ENCODE peak calls at places on chromosome 15, in ten cellular contexts. P is spleen, O is sigmoid colon, F is psoas muscle, E is choroid plexus epithelial cell, G is suprapubic skin, J is tibial artery, X is heart right ventricle, N is HepG2, Y is GM06990. R is an unnamed sample.

GRCh38 chr15:74608776-74609175 is 6.9 kb upstream of the CLK3 start:
- DNase-seq in E (no peak), O (no peak), J (no peak), X (no peak), F (no peak), N (no peak), G (no peak), P (no peak), Y (no peak), R (no peak)

GRCh38 chr15:42324308-42324707 is 35.0 kb upstream of the CAPN3 start:
- DNase-seq in Y (no peak), O (no peak), G (no peak), F (no peak), E (peak; percentile 62), N (no peak), P (no peak), X (no peak), J (no peak), R (no peak)

GRCh38 chr15:63405683-63406456 is 24.2 kb upstream of the CA12 start:
- DNase-seq in J (no peak), F (no peak), O (no peak), E (no peak), G (no peak), Y (no peak), N (no peak), X (no peak), P (no peak), R (no peak)

GRCh38 chr15:71632571-71633195 is 177.7 kb upstream of the NR2E3 start:
- DNase-seq in X (no peak), Y (no peak), O (no peak), G (no peak), P (no peak), N (no peak), J (no peak), F (no peak), E (no peak), R (no peak)

GRCh38 chr15:29183071-29183831 is 86.4 kb downstream of the NSMCE3 start:
- DNase-seq in G (no peak), E (no peak), X (no peak), N (no peak), P (no peak), O (no peak), F (no peak), J (no peak), Y (peak; percentile 13), R (no peak)

GRCh38 chr15:30033763-30034162 is 49.0 kb upstream of the GOLGA8J start:
- DNase-seq in G (no peak), O (no peak), P (no peak), N (no peak), J (no peak), Y (no peak), X (no peak), E (no peak), F (no peak), R (no peak)

GRCh38 chr15:64780600-64781156 is 5.3 kb upstream of the RBPMS2 start:
- DNase-seq in N (no peak), O (no peak), F (no peak), E (no peak), X (no peak), G (no peak), P (no peak), J (no peak), Y (no peak), R (no peak)

GRCh38 chr15:55969582-55969981 is 23.8 kb downstream of the NEDD4 start:
- DNase-seq in G (no peak), N (no peak), P (no peak), O (no peak), Y (no peak), E (no peak), X (no peak), F (no peak), J (no peak), R (no peak)

GRCh38 chr15:70835415-70835814 is 18.5 kb downstream of the LARP6 start:
- DNase-seq in O (peak; percentile 88), N (no peak), E (no peak), J (peak; percentile 93), X (peak; percentile 79), G (peak; percentile 87), Y (no peak), P (no peak), F (peak; percentile 85), R (no peak)

GRCh38 chr15:78072080-78072892 is 5.2 kb downstream of the TBC1D2B start:
- DNase-seq in X (no peak), N (peak; percentile 56), F (no peak), Y (no peak), J (peak; percentile 11), E (peak; percentile 99), G (no peak), O (peak; percentile 81), P (no peak), R (no peak)

GRCh38 chr15:66139816-66140215 is 113.7 kb downstream of the MEGF11 start:
- DNase-seq in O (no peak), X (no peak), G (no peak), Y (no peak), N (no peak), E (no peak), F (no peak), P (no peak), J (no peak), R (no peak)

GRCh38 chr15:72472907-72473669 is 1.0 kb upstream of the ARIH1 start:
- DNase-seq in G (no peak), X (no peak), F (no peak), N (no peak), O (no peak), E (peak; percentile 69), P (no peak), Y (no peak), J (no peak), R (no peak)

GRCh38 chr15:87224409-87224808 is 1032.1 kb downstream of the NTRK3 start:
- DNase-seq in E (no peak), O (no peak), X (no peak), G (no peak), F (no peak), Y (no peak), J (no peak), P (no peak), N (no peak), R (no peak)

GRCh38 chr15:93252780-93253179 is 163.8 kb upstream of the RGMA start:
- DNase-seq in G (no peak), E (no peak), Y (no peak), F (no peak), X (no peak), O (no peak), N (no peak), P (no peak), J (no peak), R (no peak)
- H3K4me3 ChIP-seq in G (no peak overlapping the region), E (no peak overlapping the region), Y (no peak overlapping the region), F (no peak overlapping the region), X (no peak overlapping the region), O (no peak overlapping the region), N (no peak overlapping the region), P (no peak overlapping the region), J (no peak overlapping the region), R (no peak overlapping the region)

DNA sequence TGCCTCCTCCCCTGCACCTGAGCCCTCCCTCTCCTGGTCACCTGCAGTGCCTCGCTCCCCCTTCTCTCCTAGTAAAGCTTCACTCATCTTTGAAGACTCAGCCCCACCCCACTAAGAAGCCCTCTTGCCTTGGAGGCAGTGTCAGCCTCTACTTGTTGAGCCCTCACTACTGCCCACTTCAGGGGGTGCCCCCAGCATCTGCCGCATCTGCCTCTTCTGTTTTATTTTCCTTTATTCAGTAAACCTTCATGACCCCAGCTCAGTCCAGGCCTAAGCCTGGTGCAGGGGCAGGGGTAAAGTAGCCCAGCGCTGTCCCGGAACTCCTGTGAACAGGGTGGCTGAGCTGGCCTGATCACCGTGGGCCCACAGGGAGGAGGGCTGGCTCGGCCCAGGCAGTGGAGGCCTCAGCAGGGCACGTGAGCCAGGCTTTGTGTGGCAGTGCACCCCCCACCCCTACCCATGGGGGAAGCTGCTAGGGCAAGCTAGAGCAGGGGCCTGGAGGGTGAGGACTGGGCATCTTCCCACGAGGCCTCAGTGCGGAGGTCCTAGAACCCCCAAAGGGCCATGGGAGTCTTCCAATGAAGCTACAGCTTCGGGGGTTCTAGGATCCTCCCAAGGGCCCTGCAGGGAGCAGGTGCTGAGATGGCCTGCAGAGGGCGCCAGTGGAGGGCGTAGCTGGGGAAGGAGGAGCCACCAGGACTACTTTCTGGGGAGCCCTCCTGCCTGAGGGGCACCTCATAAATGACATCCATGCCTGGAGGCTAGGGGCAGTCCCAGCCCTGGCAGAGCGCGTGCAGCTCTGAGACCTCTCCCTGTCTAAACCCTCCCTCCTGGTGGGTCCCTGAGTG is 36.1 kb downstream of the TSPAN3 start:
- DNase-seq in Y (no peak), P (peak; percentile 83), O (peak; percentile 49), G (peak; percentile 73), F (peak; percentile 44), X (peak; percentile 42), E (peak; percentile 39), J (peak; percentile 61), N (no peak), R (no peak)
- TF ChIP-seq CTCF in Y (peak; percentile 85), P (peak; percentile 78), O (peak; percentile 23), G (peak; percentile 69), F (peak; percentile 49), X (peak; percentile 69), E (peak; percentile 81), J (peak; percentile 57), N (peak; percentile 76), R (peak; percentile 62)

DNA sequence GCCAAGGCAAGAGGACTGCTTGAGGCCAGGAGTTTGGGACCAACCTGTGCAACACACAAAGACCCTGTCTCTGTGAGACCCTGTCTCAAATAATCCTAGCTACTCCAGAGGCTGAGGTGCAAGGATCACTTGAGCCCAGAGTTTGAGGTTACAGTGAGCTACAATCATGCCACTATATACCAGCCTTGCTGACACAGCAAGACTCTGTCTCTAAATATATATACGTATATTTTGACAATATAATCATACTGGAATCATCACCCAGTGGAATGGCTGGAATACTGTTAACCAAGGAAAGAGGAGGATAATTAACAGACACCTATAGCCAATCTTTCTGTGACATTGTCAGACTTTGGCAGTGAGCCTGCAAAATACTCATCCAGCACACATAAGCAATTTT is 9.0 kb upstream of the MAP1A start:
- DNase-seq in N (no peak), F (no peak), E (no peak), P (no peak), X (no peak), G (no peak), O (no peak), J (no peak), Y (no peak), R (no peak)
- H3K4me3 ChIP-seq in N (no peak overlapping the region), F (no peak overlapping the region), E (no peak overlapping the region), P (no peak overlapping the region), X (no peak overlapping the region), G (no peak overlapping the region), O (no peak overlapping the region), J (no peak overlapping the region), Y (no peak overlapping the region), R (no peak overlapping the region)

DNA sequence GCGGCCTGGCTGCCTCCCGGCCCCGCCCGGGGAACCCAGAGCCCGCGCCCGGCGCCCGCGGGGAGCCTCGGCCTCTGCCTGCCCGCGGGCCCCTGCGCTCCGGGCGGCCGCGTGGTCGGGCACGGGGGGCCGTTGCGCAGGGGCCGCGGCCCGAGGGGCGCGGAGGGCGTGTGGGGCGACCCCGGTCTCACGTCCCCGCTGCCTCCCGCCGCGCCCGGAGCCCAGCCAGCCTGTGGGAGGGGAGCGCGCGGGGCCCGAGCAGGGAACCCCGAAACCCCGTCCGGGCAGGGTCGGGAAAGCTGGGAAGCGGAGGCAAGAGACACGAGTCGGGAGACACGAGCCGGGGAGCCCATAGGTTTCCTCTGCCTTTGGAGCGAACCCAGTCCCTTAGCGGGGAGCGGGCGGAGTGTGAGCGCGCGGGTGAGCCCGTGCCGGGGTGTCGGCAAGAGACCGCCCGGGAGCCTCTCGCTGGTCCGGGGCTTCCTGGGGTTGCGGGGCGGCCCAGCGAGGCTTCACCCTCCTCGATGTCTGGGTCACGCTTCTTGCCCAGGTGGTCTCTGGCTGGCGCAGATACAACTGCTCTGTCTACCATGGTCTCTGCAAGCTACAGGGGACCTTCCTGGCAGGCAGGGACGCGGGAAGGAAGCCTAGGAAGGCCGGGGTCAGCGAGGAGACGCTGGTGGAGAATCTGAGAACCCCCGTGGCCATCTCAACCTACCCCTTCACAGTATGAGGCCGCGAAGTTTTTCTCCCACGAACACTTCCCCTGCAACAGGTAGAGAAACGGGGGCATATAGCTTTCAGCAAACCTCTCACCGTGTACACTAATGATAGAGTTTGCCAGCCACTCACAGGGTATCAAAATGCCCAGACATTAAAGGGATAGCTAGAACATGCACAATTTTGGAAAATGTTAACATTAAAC is 586 bp downstream of the LRRK1 start:
- DNase-seq in F (peak; percentile 36), N (no peak), J (no peak), E (peak; percentile 28), Y (peak; percentile 61), G (no peak), O (no peak), X (peak; percentile 25), P (peak; percentile 90), R (no peak)
- TF ChIP-seq CTCF in F (no peak), N (no peak), J (no peak), E (no peak), Y (no peak), G (no peak), O (no peak), X (no peak), P (no peak), R (no peak)